ENCODE peak calls at places on chromosomes 7 and 10, in four cellular contexts. S, G, J and N are unnamed samples. For H3K27me3 and H3K9me3, the result is how much of the 10 kb centered on the place peaks cover.

GRCh38 chr7:44615149-44615611 is 8.8 kb downstream of the OGDH start:
- DNase-seq in G (peak), J (no peak), S (no peak), N (no peak)

GRCh38 chr7:73749931-73750776 is 11.6 kb upstream of the ABHD11 start:
- DNase-seq in J (no peak), G (no peak), S (no peak), N (no peak)

GRCh38 chr10:8975535-8975934 is 921.0 kb downstream of the GATA3 start:
- DNase-seq in J (no peak), G (no peak), S (no peak), N (no peak)

GRCh38 chr10:50417906-50418697 is 166.8 kb upstream of the ASAH2 start:
- DNase-seq in G (peak), J (peak), S (peak), N (peak)

GRCh38 chr7:22082886-22083710 is 137.4 kb upstream of the CDCA7L start:
- DNase-seq in G (peak), S (peak), J (peak), N (peak)

GRCh38 chr10:127911867-127912257 is 5.0 kb downstream of the PTPRE start:
- DNase-seq in S (no peak), G (no peak), J (no peak), N (no peak)

GRCh38 chr10:14926061-14926470 is 27.8 kb downstream of the DCLRE1C start:
- DNase-seq in J (no peak), G (no peak), S (no peak), N (no peak)

GRCh38 chr7:128550920-128551319 is 74.4 kb downstream of the METTL2B start:
- DNase-seq in J (no peak), S (no peak), G (no peak), N (no peak)

GRCh38 chr10:97169911-97170693 is 15.7 kb downstream of the SLIT1 start:
- DNase-seq in J (no peak), S (no peak), G (no peak), N (peak)

GRCh38 chr10:30219977-30220751 is 128.9 kb downstream of the MTPAP start:
- DNase-seq in J (no peak), G (peak), S (no peak), N (peak)

GRCh38 chr10:5625992-5626777 is 40.2 kb downstream of the ASB13 start:
- DNase-seq in G (no peak), J (no peak), S (no peak), N (no peak)

DNA sequence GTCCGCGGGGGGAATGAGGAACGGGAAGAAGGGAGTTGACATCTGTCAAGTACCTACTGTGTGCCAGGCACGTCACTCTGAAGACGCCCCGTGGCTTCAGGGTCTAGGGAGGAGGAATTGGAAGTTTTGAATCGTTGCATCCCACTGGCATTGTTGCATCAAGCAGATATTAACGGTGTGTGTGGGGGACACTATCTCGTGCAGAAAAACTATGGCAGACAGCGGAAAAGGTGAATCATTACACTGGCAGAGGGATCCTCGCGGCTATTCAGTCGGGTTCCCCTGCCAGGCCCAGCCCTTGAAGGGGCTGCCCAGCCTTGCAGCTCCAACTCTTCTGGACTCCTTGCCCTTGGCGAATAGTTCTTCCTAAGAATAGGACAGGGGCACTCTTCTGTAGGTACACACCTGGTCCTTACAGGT is 1.0 kb upstream of the KIAA1549 start:
- DNase-seq in J (no peak), G (no peak), S (no peak), N (peak)
- H3K4me3 ChIP-seq in J (peak), G (peak), S (peak), N (peak)

GRCh38 chr10:454860-455259 is 234.6 kb downstream of the DIP2C start:
- DNase-seq in J (no peak), S (peak), G (no peak), N (peak)
- H3K27me3 ChIP-seq in J (under half), S (under half), G (under half), N (under half)

GRCh38 chr7:158366346-158366745 is 221.3 kb downstream of the PTPRN2 start:
- DNase-seq in S (no peak), G (no peak), J (no peak), N (no peak)
- H3K9me3 ChIP-seq in S (under half), G (under half), J (under half), N (under half)

GRCh38 chr10:92834331-92834730 is 14.0 kb upstream of the EXOC6 start:
- DNase-seq in G (no peak), S (no peak), J (no peak), N (no peak)

GRCh38 chr10:92832121-92832520 is 16.2 kb upstream of the EXOC6 start:
- DNase-seq in G (no peak), J (no peak), S (no peak), N (no peak)

GRCh38 chr10:92837462-92837861 is 10.9 kb upstream of the EXOC6 start:
- DNase-seq in G (no peak), J (no peak), S (no peak), N (no peak)

GRCh38 chr10:92832998-92833642 is 15.2 kb upstream of the EXOC6 start:
- DNase-seq in J (no peak), S (no peak), G (no peak), N (no peak)

DNA sequence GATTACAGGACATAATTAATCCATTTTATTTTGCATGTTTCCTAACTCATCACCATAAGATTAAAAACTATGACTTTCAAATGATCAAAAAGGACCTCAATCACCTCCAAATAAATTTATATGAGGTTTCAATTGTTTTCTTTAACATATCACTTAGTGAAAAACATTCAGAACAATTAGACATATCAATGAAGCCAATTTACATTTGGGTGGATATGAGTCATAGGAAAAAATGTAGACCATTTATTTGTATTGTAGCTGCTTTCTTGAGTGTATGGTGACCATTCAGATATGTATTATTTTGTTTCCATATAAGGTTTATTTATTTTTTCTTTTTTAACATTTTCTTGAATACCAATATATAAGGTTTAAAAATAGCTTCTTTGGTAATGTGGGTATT is 13.3 kb upstream of the EXOC6 start:
- DNase-seq in S (no peak), G (no peak), J (no peak), N (no peak)
- H3K4me3 ChIP-seq in S (no peak), G (no peak), J (no peak), N (no peak)

GRCh38 chr7:17412883-17413282 is 114.4 kb downstream of the AHR start:
- DNase-seq in S (no peak), J (no peak), G (no peak), N (no peak)
- H3K27me3 ChIP-seq in S (under half), J (under half), G (under half), N (under half)

DNA sequence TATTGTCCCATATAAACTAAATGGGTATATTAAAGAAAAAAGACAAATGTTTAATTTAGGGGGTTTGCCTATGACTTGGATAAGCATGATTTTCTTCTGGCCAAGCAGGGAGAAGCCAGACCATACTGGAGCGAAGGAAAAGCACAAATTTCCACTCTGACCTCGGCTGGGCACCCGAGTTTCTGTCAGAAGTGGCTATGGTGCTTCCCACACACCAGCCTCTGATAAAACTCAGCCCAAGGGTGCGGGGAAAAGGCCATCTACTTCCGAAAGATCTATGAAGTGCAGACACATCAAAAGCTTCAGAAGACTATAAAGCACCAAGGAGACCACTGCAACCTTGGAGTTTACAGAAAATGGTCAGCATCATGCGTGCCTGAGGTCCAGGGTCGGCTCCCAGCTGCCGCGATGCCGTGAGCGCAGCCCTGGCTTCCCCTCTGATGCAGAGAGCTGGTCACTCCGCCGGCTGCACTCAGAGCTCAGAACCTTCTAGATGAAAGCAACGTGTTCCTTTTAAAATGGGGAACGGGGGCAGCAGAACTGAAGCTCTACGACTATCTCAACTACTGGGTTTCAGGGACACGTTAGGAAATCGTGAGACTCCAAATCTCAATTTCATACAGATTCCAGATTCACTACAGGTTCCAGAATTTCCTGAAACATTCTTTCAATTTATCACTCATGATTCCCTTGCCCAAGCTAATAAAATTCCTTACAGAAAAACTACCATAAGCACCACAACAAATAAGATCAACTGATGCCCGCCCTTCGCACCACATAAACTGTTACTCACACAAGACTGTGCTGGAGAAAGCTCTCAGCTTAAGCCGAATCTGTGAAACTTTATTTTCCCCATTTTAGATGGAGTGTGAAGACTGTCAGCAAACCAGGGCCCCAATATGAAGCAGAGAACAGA is 84.5 kb downstream of the DIP2C start:
- DNase-seq in G (no peak), J (no peak), S (no peak), N (no peak)
- H3K9me3 ChIP-seq in G (under half), J (under half), S (under half), N (under half)

DNA sequence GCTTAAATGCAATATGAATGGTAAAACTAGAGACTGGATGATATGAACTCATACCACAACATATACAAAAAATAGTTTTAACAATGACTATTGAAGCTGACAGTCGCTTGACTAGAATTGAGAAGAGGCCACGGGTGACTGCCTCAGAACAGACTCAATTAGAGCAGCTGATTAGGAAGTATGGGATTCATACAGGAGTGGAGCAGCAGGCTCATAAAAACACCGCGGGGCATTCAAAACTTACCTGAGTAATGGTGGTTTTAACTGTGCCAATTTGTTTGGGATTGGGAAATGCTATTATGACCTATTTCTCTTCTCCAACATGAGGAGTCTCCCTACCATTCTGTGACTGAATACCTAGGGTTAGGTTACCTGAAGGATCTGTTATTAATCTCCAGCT is 2.1 kb downstream of the CADPS2 start:
- DNase-seq in J (no peak), G (no peak), S (no peak), N (no peak)
- H3K4me3 ChIP-seq in J (no peak), G (peak), S (no peak), N (no peak)